ENCODE peak calls at places on chromosomes 11 and 22, in ten cellular contexts. H is HepG2, O is left lung, I is mammary epithelial cell, V is neuronal stem cell, B is esophagus muscularis mucosa, G is fibroblast of lung, Y is uterus, W is adipocyte, A is brain microvascular endothelial cell. U is an unnamed sample. For H3K36me3, the result is how much of the 10 kb centered on the place peaks cover.

GRCh38 chr11:35082322-35083180 is 56.4 kb upstream of the CD44 start:
- DNase-seq in V (no peak), B (no peak), I (peak), Y (peak), H (no peak), G (peak), A (peak), O (peak), W (peak), U (peak)

GRCh38 chr22:39241632-39242388 is 3.0 kb downstream of the PDGFB start:
- DNase-seq in B (no peak), V (no peak), Y (no peak), H (no peak), W (no peak), G (no peak), A (no peak), O (peak), I (no peak), U (no peak)

GRCh38 chr22:39287076-39287743 is 32.2 kb downstream of the RPL3 start:
- DNase-seq in A (no peak), G (peak), B (no peak), W (no peak), V (no peak), Y (no peak), H (no peak), I (no peak), O (no peak), U (peak)

GRCh38 chr11:11464555-11464954 is 111.5 kb upstream of the CSNK2A3 start:
- DNase-seq in O (no peak), Y (no peak), A (peak), H (no peak), I (no peak), G (no peak), B (no peak), W (no peak), V (no peak), U (no peak)

GRCh38 chr11:6631356-6631890 is 12.2 kb upstream of the TPP1 start:
- DNase-seq in V (no peak), B (no peak), I (no peak), G (no peak), A (no peak), O (no peak), H (no peak), W (no peak), Y (no peak), U (no peak)

GRCh38 chr22:20583471-20583922 is 76.1 kb downstream of the MED15 start:
- DNase-seq in O (no peak), H (no peak), Y (no peak), I (no peak), W (no peak), V (no peak), G (no peak), A (no peak), B (no peak), U (peak)

GRCh38 chr11:77046060-77046501 is 11.9 kb downstream of the B3GNT6 start:
- DNase-seq in G (no peak), I (peak), Y (peak), O (peak), A (no peak), H (no peak), B (no peak), W (peak), V (peak), U (no peak)

GRCh38 chr11:95092549-95093324 is 3.1 kb downstream of the ENDOD1 start:
- DNase-seq in A (peak), G (peak), O (no peak), W (peak), B (no peak), I (peak), Y (no peak), V (no peak), H (peak), U (no peak)

GRCh38 chr11:69073445-69073844 is 24.7 kb downstream of the TPCN2 start:
- DNase-seq in V (no peak), H (no peak), A (no peak), I (no peak), G (no peak), Y (no peak), W (no peak), O (no peak), B (no peak), U (no peak)

GRCh38 chr11:69075421-69076128 is 26.8 kb downstream of the TPCN2 start:
- DNase-seq in Y (peak), G (peak), W (peak), A (peak), O (no peak), H (no peak), V (no peak), B (peak), I (peak), U (peak)

GRCh38 chr11:69074375-69074774 is 25.6 kb downstream of the TPCN2 start:
- DNase-seq in W (no peak), Y (no peak), A (no peak), H (no peak), B (no peak), I (no peak), O (no peak), G (no peak), V (no peak), U (no peak)

GRCh38 chr11:69076129-69076791 is 27.5 kb downstream of the TPCN2 start:
- DNase-seq in W (no peak), H (no peak), I (peak), Y (no peak), V (no peak), G (peak), O (no peak), A (peak), B (no peak), U (no peak)

GRCh38 chr11:69074786-69075185 is 26.1 kb downstream of the TPCN2 start:
- DNase-seq in O (no peak), A (no peak), W (no peak), G (peak), H (no peak), Y (peak), I (peak), B (no peak), V (no peak), U (no peak)
- H3K36me3 ChIP-seq in O (half or more), A (under half), W (under half), G (under half), H (under half), Y (under half), I (under half), B (half or more), V (under half), U (under half)

DNA sequence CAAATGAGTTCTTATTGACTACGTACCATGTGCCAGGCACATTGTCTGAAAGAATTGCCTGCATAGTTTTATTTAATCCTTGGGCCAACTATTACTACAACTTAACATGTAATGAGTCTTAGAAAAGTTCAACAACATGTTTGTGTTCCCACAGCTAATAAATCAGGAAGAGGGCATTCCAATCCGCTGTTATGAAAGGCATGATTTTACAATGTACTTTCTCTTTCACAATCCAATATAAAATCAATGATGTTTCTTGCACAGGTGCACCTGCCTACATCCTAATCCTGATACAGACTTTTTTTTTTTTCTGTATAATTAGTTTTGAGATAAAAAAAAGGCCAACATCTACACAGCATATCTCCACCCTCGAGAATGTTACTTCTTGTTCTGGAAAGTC is 728.4 kb upstream of the CCDC90B start:
- DNase-seq in V (no peak), W (no peak), B (no peak), O (no peak), G (no peak), A (no peak), I (no peak), H (no peak), Y (no peak), U (no peak)
- H3K36me3 ChIP-seq in V (under half), W (under half), B (under half), O (under half), G (under half), A (under half), I (under half), H (under half), Y (under half), U (under half)

GRCh38 chr11:107719557-107720304 is 7.9 kb upstream of the SLN start:
- DNase-seq in B (no peak), H (no peak), G (no peak), W (peak), I (peak), O (no peak), A (no peak), Y (no peak), V (no peak), U (no peak)
- H3K36me3 ChIP-seq in B (under half), H (under half), G (under half), W (under half), I (under half), O (under half), A (under half), Y (under half), V (under half), U (under half)

GRCh38 chr11:118634435-118635236 is 27.2 kb downstream of the PHLDB1 start:
- DNase-seq in I (peak), B (no peak), G (peak), V (no peak), Y (peak), O (peak), H (peak), A (no peak), W (no peak), U (peak)

GRCh38 chr11:118632577-118633318 is 25.3 kb downstream of the PHLDB1 start:
- DNase-seq in H (no peak), G (no peak), W (no peak), V (no peak), Y (no peak), B (no peak), I (no peak), A (no peak), O (peak), U (no peak)

GRCh38 chr11:118633319-118633690 is 25.9 kb downstream of the PHLDB1 start:
- DNase-seq in I (no peak), G (no peak), O (no peak), B (no peak), Y (no peak), A (no peak), W (no peak), H (no peak), V (no peak), U (no peak)

GRCh38 chr11:118635237-118635591 is 27.8 kb downstream of the PHLDB1 start:
- DNase-seq in W (no peak), H (no peak), O (peak), B (no peak), A (no peak), Y (no peak), V (no peak), G (no peak), I (no peak), U (no peak)

DNA sequence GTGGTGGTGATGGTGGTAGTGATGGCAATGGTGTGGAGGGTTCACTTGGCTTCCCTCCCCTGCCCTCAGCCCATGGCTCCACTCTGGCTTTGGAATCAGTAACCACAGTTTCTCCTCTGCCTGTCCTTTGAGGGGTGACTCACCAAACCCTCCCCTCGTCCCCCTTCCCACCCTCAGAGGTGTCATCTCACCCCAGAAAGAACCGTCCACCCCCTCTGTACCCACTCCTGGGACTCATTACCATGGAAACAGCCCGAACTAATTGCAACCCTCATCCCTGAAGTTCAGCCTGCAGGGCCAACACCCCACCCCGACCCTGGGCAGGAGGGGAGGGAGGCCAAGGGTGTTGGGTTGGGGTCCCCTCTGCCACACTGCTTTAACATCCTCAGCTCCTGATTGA is 26.6 kb downstream of the PHLDB1 start:
- DNase-seq in A (no peak), Y (no peak), V (no peak), O (peak), W (peak), B (no peak), G (peak), H (no peak), I (no peak), U (no peak)
- H3K36me3 ChIP-seq in A (half or more), Y (under half), V (half or more), O (half or more), W (half or more), B (half or more), G (under half), H (under half), I (under half), U (half or more)

DNA sequence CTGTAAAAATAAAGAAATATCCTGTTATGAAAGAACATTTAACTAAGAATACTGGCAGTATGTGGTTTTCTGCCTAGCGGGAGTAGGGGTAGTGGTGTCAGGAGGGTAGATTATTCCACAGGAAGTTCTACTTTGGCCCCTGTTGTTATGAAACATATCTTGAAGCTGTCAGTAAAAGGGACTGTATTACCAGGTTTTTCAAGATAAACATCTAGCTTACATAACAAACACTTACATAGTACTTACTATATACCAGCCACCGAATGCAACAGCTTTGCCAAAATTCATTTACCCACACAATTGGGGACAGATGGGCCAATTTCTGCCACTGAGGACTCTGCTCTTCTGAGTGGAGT is 3.7 kb downstream of the TMEM123 start:
- DNase-seq in A (no peak), H (peak), V (no peak), Y (no peak), G (no peak), W (no peak), B (no peak), O (no peak), I (no peak), U (no peak)
- H3K36me3 ChIP-seq in A (under half), H (under half), V (under half), Y (under half), G (under half), W (under half), B (under half), O (under half), I (under half), U (under half)

GRCh38 chr11:131592152-131592551 is 221.7 kb downstream of the NTM start:
- DNase-seq in W (no peak), G (no peak), Y (no peak), V (no peak), I (no peak), O (no peak), A (no peak), B (no peak), H (no peak), U (no peak)

GRCh38 chr11:131591051-131591461 is 220.6 kb downstream of the NTM start:
- DNase-seq in B (no peak), O (no peak), Y (no peak), V (no peak), W (no peak), G (peak), I (no peak), H (no peak), A (no peak), U (no peak)

GRCh38 chr11:131584694-131585592 is 214.5 kb downstream of the NTM start:
- DNase-seq in V (no peak), G (peak), B (no peak), W (no peak), H (no peak), I (no peak), A (no peak), Y (no peak), O (no peak), U (no peak)

GRCh38 chr11:131583823-131584222 is 213.4 kb downstream of the NTM start:
- DNase-seq in V (no peak), Y (no peak), H (no peak), I (no peak), A (no peak), W (no peak), G (no peak), O (no peak), B (no peak), U (no peak)

GRCh38 chr11:131588057-131588456 is 217.6 kb downstream of the NTM start:
- DNase-seq in I (no peak), G (no peak), A (no peak), W (no peak), H (no peak), V (no peak), B (no peak), O (no peak), Y (no peak), U (no peak)
- H3K36me3 ChIP-seq in I (under half), G (under half), A (under half), W (under half), H (under half), V (under half), B (under half), O (under half), Y (under half), U (under half)